ENCODE peak calls at places on chromosomes 16 and 17, in seven cellular contexts. One of them, this sample, is unnamed.

GRCh38 chr17:64638552-64639198 is 23.4 kb downstream of the SMURF2 start:
- DNase-seq in Caco-2: no peak
- DNase-seq in AG04450: no peak
- DNase-seq in cardiac fibroblast: peak
- DNase-seq in brain microvascular endothelial cell: peak
- DNase-seq in transverse colon: no peak
- DNase-seq in sigmoid colon: no peak
- DNase-seq in this sample: no peak

GRCh38 chr17:40290629-40291296 is 3.1 kb downstream of the CDC6 start:
- DNase-seq in AG04450: peak
- DNase-seq in sigmoid colon: no peak
- DNase-seq in brain microvascular endothelial cell: peak
- DNase-seq in Caco-2: peak
- DNase-seq in transverse colon: peak
- DNase-seq in cardiac fibroblast: peak
- DNase-seq in this sample: peak

GRCh38 chr16:24700549-24701392 is 28.7 kb upstream of the TNRC6A start:
- DNase-seq in AG04450: peak
- DNase-seq in cardiac fibroblast: peak
- DNase-seq in Caco-2: peak
- DNase-seq in brain microvascular endothelial cell: peak
- DNase-seq in sigmoid colon: peak
- DNase-seq in transverse colon: peak
- DNase-seq in this sample: peak

GRCh38 chr17:2034157-2034556 is 4.2 kb downstream of the DPH1 start:
- DNase-seq in transverse colon: no peak
- DNase-seq in cardiac fibroblast: no peak
- DNase-seq in AG04450: no peak
- DNase-seq in brain microvascular endothelial cell: no peak
- DNase-seq in Caco-2: no peak
- DNase-seq in sigmoid colon: no peak
- DNase-seq in this sample: no peak

GRCh38 chr17:29619251-29619650 is 3.5 kb downstream of the CORO6 start:
- DNase-seq in AG04450: no peak
- DNase-seq in cardiac fibroblast: peak
- DNase-seq in transverse colon: no peak
- DNase-seq in Caco-2: no peak
- DNase-seq in brain microvascular endothelial cell: no peak
- DNase-seq in sigmoid colon: peak
- DNase-seq in this sample: no peak

GRCh38 chr16:13594798-13595197 is 325.2 kb upstream of the ERCC4 start:
- DNase-seq in sigmoid colon: no peak
- DNase-seq in brain microvascular endothelial cell: no peak
- DNase-seq in AG04450: no peak
- DNase-seq in cardiac fibroblast: no peak
- DNase-seq in transverse colon: no peak
- DNase-seq in Caco-2: no peak
- DNase-seq in this sample: no peak

GRCh38 chr17:44829558-44830358 is at the start of gene GJC1:
- DNase-seq in AG04450: no peak
- DNase-seq in transverse colon: peak
- DNase-seq in cardiac fibroblast: peak
- DNase-seq in brain microvascular endothelial cell: no peak
- DNase-seq in Caco-2: peak
- DNase-seq in sigmoid colon: peak
- DNase-seq in this sample: no peak

GRCh38 chr17:54860617-54861468 is 39.8 kb upstream of the TOM1L1 start:
- DNase-seq in sigmoid colon: no peak
- DNase-seq in AG04450: no peak
- DNase-seq in Caco-2: no peak
- DNase-seq in transverse colon: no peak
- DNase-seq in brain microvascular endothelial cell: no peak
- DNase-seq in cardiac fibroblast: no peak
- DNase-seq in this sample: no peak

GRCh38 chr17:44219126-44219635 is 294 bp downstream of the UBTF start:
- DNase-seq in cardiac fibroblast: peak
- DNase-seq in Caco-2: peak
- DNase-seq in AG04450: no peak
- DNase-seq in sigmoid colon: peak
- DNase-seq in brain microvascular endothelial cell: no peak
- DNase-seq in transverse colon: peak
- DNase-seq in this sample: no peak

GRCh38 chr16:27109666-27110523 is 43.2 kb downstream of the C16orf82 start:
- DNase-seq in brain microvascular endothelial cell: peak
- DNase-seq in cardiac fibroblast: peak
- DNase-seq in AG04450: peak
- DNase-seq in Caco-2: peak
- DNase-seq in sigmoid colon: peak
- DNase-seq in transverse colon: peak
- DNase-seq in this sample: no peak

GRCh38 chr16:27727941-27728340 is 178.0 kb downstream of the KATNIP start:
- DNase-seq in Caco-2: no peak
- DNase-seq in sigmoid colon: no peak
- DNase-seq in cardiac fibroblast: no peak
- DNase-seq in AG04450: no peak
- DNase-seq in transverse colon: no peak
- DNase-seq in brain microvascular endothelial cell: no peak
- DNase-seq in this sample: no peak

GRCh38 chr17:16419929-16420271 is 4.5 kb downstream of the TRPV2 start:
- DNase-seq in AG04450: peak
- DNase-seq in Caco-2: no peak
- DNase-seq in sigmoid colon: no peak
- DNase-seq in transverse colon: no peak
- DNase-seq in brain microvascular endothelial cell: peak
- DNase-seq in cardiac fibroblast: peak
- DNase-seq in this sample: no peak

GRCh38 chr16:15966420-15967222 is 17.2 kb downstream of the ABCC1 start:
- DNase-seq in AG04450: peak
- DNase-seq in transverse colon: no peak
- DNase-seq in brain microvascular endothelial cell: peak
- DNase-seq in cardiac fibroblast: peak
- DNase-seq in Caco-2: no peak
- DNase-seq in sigmoid colon: no peak
- DNase-seq in this sample: no peak

GRCh38 chr17:8122923-8123694 is 797 bp downstream of the HES7 start:
- DNase-seq in transverse colon: no peak
- DNase-seq in brain microvascular endothelial cell: no peak
- DNase-seq in Caco-2: no peak
- DNase-seq in sigmoid colon: no peak
- DNase-seq in cardiac fibroblast: peak
- DNase-seq in AG04450: no peak
- DNase-seq in this sample: no peak

GRCh38 chr17:49992191-49992932 is 2.7 kb downstream of the DLX3 start:
- DNase-seq in Caco-2: peak
- DNase-seq in sigmoid colon: no peak
- DNase-seq in brain microvascular endothelial cell: no peak
- DNase-seq in transverse colon: no peak
- DNase-seq in AG04450: no peak
- DNase-seq in cardiac fibroblast: no peak
- DNase-seq in this sample: no peak

GRCh38 chr17:49991409-49991808 is 3.6 kb downstream of the DLX3 start:
- DNase-seq in transverse colon: no peak
- DNase-seq in Caco-2: peak
- DNase-seq in AG04450: no peak
- DNase-seq in brain microvascular endothelial cell: no peak
- DNase-seq in sigmoid colon: no peak
- DNase-seq in cardiac fibroblast: no peak
- DNase-seq in this sample: no peak

GRCh38 chr17:49993423-49994037 is 1.5 kb downstream of the DLX3 start:
- DNase-seq in brain microvascular endothelial cell: no peak
- DNase-seq in sigmoid colon: no peak
- DNase-seq in Caco-2: peak
- DNase-seq in transverse colon: no peak
- DNase-seq in cardiac fibroblast: no peak
- DNase-seq in AG04450: no peak
- DNase-seq in this sample: no peak

GRCh38 chr17:49994085-49995054 is 654 bp downstream of the DLX3 start:
- DNase-seq in Caco-2: peak
- DNase-seq in transverse colon: no peak
- DNase-seq in brain microvascular endothelial cell: no peak
- DNase-seq in AG04450: no peak
- DNase-seq in cardiac fibroblast: no peak
- DNase-seq in sigmoid colon: no peak
- DNase-seq in this sample: no peak

GRCh38 chr17:49992933-49993422 is 2.0 kb downstream of the DLX3 start:
- DNase-seq in sigmoid colon: no peak
- DNase-seq in Caco-2: no peak
- DNase-seq in AG04450: no peak
- DNase-seq in cardiac fibroblast: no peak
- DNase-seq in brain microvascular endothelial cell: no peak
- DNase-seq in transverse colon: no peak
- DNase-seq in this sample: no peak
- H3K4me3 ChIP-seq in sigmoid colon: peak
- H3K4me3 ChIP-seq in Caco-2: peak
- H3K4me3 ChIP-seq in AG04450: peak
- H3K4me3 ChIP-seq in cardiac fibroblast: peak
- H3K4me3 ChIP-seq in brain microvascular endothelial cell: no peak
- H3K4me3 ChIP-seq in transverse colon: peak
- H3K4me3 ChIP-seq in this sample: no peak

GRCh38 chr16:86248325-86248905 is 261.9 kb upstream of the FOXF1 start:
- DNase-seq in brain microvascular endothelial cell: no peak
- DNase-seq in sigmoid colon: no peak
- DNase-seq in AG04450: no peak
- DNase-seq in cardiac fibroblast: no peak
- DNase-seq in Caco-2: no peak
- DNase-seq in transverse colon: no peak
- DNase-seq in this sample: no peak

GRCh38 chr16:86256995-86257394 is 253.3 kb upstream of the FOXF1 start:
- DNase-seq in cardiac fibroblast: no peak
- DNase-seq in transverse colon: no peak
- DNase-seq in Caco-2: no peak
- DNase-seq in brain microvascular endothelial cell: no peak
- DNase-seq in AG04450: no peak
- DNase-seq in sigmoid colon: no peak
- DNase-seq in this sample: no peak

GRCh38 chr16:86249631-86250030 is 260.7 kb upstream of the FOXF1 start:
- DNase-seq in sigmoid colon: no peak
- DNase-seq in cardiac fibroblast: no peak
- DNase-seq in Caco-2: no peak
- DNase-seq in AG04450: no peak
- DNase-seq in transverse colon: no peak
- DNase-seq in brain microvascular endothelial cell: no peak
- DNase-seq in this sample: no peak

GRCh38 chr16:86251682-86252081 is 258.6 kb upstream of the FOXF1 start:
- DNase-seq in sigmoid colon: no peak
- DNase-seq in AG04450: peak
- DNase-seq in transverse colon: no peak
- DNase-seq in Caco-2: no peak
- DNase-seq in brain microvascular endothelial cell: no peak
- DNase-seq in cardiac fibroblast: no peak
- DNase-seq in this sample: no peak

GRCh38 chr16:86252596-86252995 is 257.7 kb upstream of the FOXF1 start:
- DNase-seq in sigmoid colon: no peak
- DNase-seq in AG04450: no peak
- DNase-seq in cardiac fibroblast: peak
- DNase-seq in Caco-2: peak
- DNase-seq in brain microvascular endothelial cell: no peak
- DNase-seq in transverse colon: peak
- DNase-seq in this sample: no peak
- TF ChIP-seq CTCF in sigmoid colon: no peak
- TF ChIP-seq CTCF in AG04450: peak
- TF ChIP-seq CTCF in cardiac fibroblast: peak
- TF ChIP-seq CTCF in Caco-2: peak
- TF ChIP-seq CTCF in brain microvascular endothelial cell: peak
- TF ChIP-seq CTCF in transverse colon: peak
- TF ChIP-seq CTCF in this sample: peak

GRCh38 chr17:76089680-76090516 is 10.9 kb downstream of the ZACN start:
- DNase-seq in cardiac fibroblast: no peak
- DNase-seq in sigmoid colon: peak
- DNase-seq in brain microvascular endothelial cell: no peak
- DNase-seq in AG04450: no peak
- DNase-seq in transverse colon: no peak
- DNase-seq in Caco-2: no peak
- DNase-seq in this sample: no peak

GRCh38 chr17:76094046-76094445 is 9.5 kb downstream of the EXOC7 start:
- DNase-seq in transverse colon: no peak
- DNase-seq in AG04450: no peak
- DNase-seq in Caco-2: no peak
- DNase-seq in brain microvascular endothelial cell: no peak
- DNase-seq in cardiac fibroblast: no peak
- DNase-seq in sigmoid colon: peak
- DNase-seq in this sample: no peak

GRCh38 chr17:76090517-76091135 is 11.6 kb downstream of the ZACN start:
- DNase-seq in sigmoid colon: no peak
- DNase-seq in transverse colon: no peak
- DNase-seq in brain microvascular endothelial cell: no peak
- DNase-seq in Caco-2: no peak
- DNase-seq in AG04450: no peak
- DNase-seq in cardiac fibroblast: no peak
- DNase-seq in this sample: no peak

GRCh38 chr17:76092526-76093413 is 10.8 kb downstream of the EXOC7 start:
- DNase-seq in Caco-2: no peak
- DNase-seq in transverse colon: no peak
- DNase-seq in AG04450: no peak
- DNase-seq in sigmoid colon: no peak
- DNase-seq in brain microvascular endothelial cell: no peak
- DNase-seq in cardiac fibroblast: no peak
- DNase-seq in this sample: no peak

GRCh38 chr17:76091526-76092285 is 11.9 kb downstream of the EXOC7 start:
- DNase-seq in Caco-2: no peak
- DNase-seq in AG04450: no peak
- DNase-seq in brain microvascular endothelial cell: no peak
- DNase-seq in cardiac fibroblast: no peak
- DNase-seq in sigmoid colon: no peak
- DNase-seq in transverse colon: no peak
- DNase-seq in this sample: no peak
- H3K4me3 ChIP-seq in Caco-2: no peak
- H3K4me3 ChIP-seq in AG04450: no peak
- H3K4me3 ChIP-seq in brain microvascular endothelial cell: no peak
- H3K4me3 ChIP-seq in cardiac fibroblast: no peak
- H3K4me3 ChIP-seq in sigmoid colon: no peak
- H3K4me3 ChIP-seq in transverse colon: no peak
- H3K4me3 ChIP-seq in this sample: no peak

DNA sequence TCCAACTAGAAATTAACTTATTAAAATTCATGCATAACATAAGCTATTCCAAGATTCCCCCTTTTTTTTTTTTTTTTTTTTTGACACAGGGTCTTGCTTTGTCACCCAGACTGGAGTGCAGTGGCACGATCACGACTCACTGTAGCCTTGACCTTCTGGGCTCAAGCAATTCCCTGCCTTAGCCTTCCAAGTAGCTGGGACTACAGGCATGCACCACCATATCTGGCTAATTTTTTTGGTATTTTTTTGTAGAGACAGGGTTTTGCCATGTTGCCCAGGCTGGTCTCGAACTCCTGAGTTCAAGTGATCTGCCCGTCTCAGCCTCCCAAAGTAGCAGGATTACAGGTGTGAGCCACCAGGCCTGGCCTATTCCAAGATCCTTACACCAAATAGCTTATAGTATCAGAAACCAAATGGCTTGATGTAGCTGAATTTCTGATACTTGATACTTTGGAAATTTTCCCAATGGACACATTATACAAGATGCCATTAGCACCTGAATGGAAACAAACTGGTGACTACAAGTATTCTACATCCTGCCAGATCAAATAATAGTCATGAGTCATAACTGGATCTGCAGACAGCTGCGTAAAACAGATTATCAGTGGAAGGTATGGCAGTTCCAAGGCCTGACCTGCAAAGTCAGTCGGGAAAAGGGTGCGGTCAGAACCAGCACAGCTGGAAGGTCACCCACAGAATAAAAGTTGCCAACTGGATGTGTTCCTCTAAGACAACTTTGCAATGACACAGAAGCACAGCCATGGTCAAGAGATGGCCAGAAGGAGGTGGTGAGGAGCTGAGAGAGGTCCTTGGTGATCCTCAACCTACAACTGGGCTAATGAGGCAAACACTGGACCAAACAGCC is 14.5 kb downstream of the TUBG1 start:
- DNase-seq in cardiac fibroblast: peak
- DNase-seq in sigmoid colon: no peak
- DNase-seq in brain microvascular endothelial cell: no peak
- DNase-seq in Caco-2: no peak
- DNase-seq in AG04450: no peak
- DNase-seq in transverse colon: peak
- DNase-seq in this sample: no peak
- TF ChIP-seq CTCF in cardiac fibroblast: no peak
- TF ChIP-seq CTCF in sigmoid colon: no peak
- TF ChIP-seq CTCF in brain microvascular endothelial cell: peak
- TF ChIP-seq CTCF in Caco-2: no peak
- TF ChIP-seq CTCF in AG04450: no peak
- TF ChIP-seq CTCF in transverse colon: no peak
- TF ChIP-seq CTCF in this sample: no peak

This sample was measured in AG09309.